ENCODE peak calls at places on chromosome 17, in six cellular contexts. M is testis, R is heart left ventricle, B is A549, F is lower leg skin, V is sigmoid colon. P is an unnamed sample.

GRCh38 chr17:16072031-16072430 is 72.4 kb downstream of the TTC19 start:
- DNase-seq in M (no peak), R (no peak), B (no peak), F (no peak), V (no peak), P (no peak)

GRCh38 chr17:79950711-79951110 is 85.0 kb downstream of the TBC1D16 start:
- DNase-seq in M (no peak), R (no peak), B (no peak), F (peak), V (peak), P (no peak)

GRCh38 chr17:37796081-37796480 is 51.2 kb upstream of the HNF1B start:
- DNase-seq in M (no peak), R (no peak), B (no peak), F (no peak), V (no peak), P (no peak)

GRCh38 chr17:63203652-63204051 is 237.6 kb downstream of the TANC2 start:
- DNase-seq in M (no peak), R (no peak), B (no peak), F (no peak), V (no peak), P (no peak)

GRCh38 chr17:63685021-63685420 is 14.9 kb downstream of the LIMD2 start:
- DNase-seq in M (no peak), R (no peak), B (no peak), F (no peak), V (peak), P (no peak)

GRCh38 chr17:5628262-5628661 is 44.0 kb upstream of the NLRP1 start:
- DNase-seq in M (no peak), R (no peak), B (no peak), F (no peak), V (no peak), P (no peak)

GRCh38 chr17:46872421-46872820 is 21.0 kb downstream of the WNT9B start:
- DNase-seq in M (no peak), R (no peak), B (no peak), F (no peak), V (no peak), P (no peak)

GRCh38 chr17:2157081-2157480 is 102.2 kb downstream of the HIC1 start:
- DNase-seq in M (no peak), R (no peak), B (no peak), F (peak), V (peak), P (no peak)

GRCh38 chr17:1783271-1783670 is 21.4 kb downstream of the SERPINF1 start:
- DNase-seq in M (peak), R (no peak), B (no peak), F (no peak), V (no peak), P (peak)

DNA sequence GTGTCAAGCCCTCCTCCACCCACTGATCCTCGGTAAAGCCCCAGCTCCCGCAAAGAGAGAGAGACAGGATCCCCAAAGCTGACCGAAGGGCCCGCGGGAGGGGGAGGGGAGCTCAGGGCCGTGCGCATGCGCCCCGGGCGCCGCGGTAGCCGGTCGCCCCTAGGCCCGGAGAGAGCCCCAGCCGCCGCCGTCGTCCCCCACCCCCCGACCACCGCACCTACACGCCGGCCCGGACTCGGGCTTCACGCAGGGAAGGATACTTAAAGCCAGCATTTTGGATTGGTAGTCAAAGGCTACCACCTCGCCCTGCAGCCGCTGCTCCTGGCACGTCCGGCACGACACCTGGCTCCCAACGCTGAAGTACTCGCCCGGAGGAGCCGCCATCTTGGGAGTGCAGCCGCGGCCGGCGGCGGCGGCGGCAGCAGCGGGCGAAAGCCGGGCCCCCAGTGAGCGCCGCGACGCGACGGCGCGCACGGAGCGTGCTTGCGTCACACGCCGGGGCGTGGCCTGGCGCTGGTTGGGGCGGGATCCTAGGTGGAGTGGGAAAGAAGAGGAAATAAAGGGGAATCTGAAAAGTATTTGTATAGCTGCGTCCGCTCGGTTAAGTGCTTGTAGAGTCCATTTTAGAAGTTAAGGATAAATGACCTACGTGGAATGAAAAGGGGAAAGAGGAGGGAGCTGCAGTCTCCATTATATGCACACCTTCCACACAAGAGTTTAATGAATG is at the start of gene LSM12:
- DNase-seq in M (peak), R (peak), B (peak), F (peak), V (peak), P (peak)
- TF ChIP-seq POLR2A in M (peak), R (peak), B (peak), F (no peak), V (peak), P (peak)

DNA sequence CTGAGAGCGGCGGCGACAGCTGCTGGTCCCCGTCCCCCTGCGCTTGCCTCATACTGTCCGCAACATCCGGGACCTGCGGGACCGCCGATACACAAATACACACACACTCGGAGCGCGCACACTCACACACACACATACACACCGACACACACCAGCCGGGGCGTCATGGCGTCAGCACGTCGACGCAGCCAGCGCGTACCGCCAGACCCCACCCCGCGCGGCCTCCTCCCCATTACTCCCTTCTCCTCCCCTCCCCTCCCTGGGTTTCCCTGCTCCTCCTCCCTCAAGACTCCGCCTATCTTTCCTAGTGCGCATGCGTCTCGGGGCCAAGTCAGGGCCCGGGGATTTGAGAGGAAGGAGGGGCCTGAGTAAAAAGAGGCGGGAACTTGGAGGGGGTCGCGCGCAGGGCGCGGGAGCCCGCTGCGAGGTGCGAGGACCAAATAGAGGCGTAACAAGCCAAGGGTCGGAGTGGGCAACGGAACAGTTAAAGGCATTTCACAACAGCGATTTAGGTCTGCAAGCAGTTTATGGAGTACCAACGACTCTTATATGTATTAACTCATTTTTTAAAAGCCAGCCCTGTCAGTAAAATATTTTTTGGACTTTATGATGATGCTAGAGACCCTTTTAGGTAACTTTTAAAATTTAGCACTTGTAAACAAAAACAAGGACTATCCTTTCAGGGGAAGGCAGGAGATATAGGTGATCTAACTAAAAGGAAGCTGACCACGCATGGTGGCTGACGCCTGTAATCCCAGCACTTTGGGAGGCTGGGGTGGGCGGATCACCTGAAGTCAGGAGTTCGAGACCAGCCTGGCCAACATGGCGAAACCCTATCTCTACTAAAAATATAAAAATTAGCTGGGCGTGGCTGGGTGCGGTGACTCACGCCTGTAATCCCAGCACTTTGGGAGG is at the start of gene SPOP:
- DNase-seq in M (peak), R (peak), B (peak), F (peak), V (peak), P (peak)
- TF ChIP-seq POLR2A in M (no peak), R (peak), B (peak), F (no peak), V (peak), P (peak)

DNA sequence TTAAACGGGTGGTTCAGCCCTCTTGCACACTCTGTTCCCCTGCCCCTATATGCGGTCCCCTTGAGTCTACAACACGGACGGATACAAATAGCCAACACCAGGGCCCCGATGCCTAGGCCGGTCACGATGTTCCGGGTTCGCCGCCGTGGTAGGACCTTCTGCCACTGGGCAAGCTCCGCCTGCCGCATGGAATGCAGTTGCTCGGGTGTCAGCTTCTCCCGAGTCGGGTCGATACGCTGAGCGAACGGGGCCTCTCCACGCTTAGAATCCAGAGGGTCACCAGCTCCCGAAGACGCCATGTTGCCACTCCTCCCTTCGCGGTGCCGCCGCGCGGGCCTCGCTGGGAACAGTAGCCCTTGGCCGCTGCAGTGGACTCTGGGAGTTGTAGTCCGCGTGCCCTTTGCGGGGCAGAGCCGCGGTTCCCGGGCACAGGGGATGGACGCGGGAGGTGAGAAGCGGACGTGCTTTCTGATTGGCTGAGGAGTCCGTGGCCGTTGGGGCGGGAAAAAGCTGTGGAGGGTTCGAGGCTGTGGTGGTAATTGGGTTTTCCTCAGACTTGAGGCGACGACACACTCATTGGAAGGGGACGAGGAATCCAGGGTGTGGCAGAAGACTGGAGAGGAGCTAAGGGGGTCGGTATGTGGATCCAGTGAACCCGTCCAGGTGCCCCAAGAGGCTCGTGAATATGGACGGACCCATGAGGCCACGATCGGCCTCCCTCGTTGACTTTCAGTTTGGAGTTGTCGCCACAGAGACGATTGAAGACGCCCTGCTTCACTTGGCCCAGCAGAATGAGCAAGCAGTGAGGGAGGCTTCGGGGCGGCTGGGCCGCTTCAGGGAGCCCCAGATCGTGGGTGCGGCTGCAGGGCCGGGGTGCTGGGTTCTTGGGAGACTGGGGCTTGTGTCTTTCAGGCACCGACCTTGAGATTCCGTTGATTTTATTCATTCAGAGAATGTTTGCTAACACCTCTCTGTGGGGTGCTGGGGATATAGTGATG is at the start of the genes CNTD1 and COA3:
- DNase-seq in M (peak), R (peak), B (peak), F (peak), V (peak), P (peak)
- TF ChIP-seq POLR2A in M (no peak), R (no peak), B (peak), F (no peak), V (peak), P (no peak)

DNA sequence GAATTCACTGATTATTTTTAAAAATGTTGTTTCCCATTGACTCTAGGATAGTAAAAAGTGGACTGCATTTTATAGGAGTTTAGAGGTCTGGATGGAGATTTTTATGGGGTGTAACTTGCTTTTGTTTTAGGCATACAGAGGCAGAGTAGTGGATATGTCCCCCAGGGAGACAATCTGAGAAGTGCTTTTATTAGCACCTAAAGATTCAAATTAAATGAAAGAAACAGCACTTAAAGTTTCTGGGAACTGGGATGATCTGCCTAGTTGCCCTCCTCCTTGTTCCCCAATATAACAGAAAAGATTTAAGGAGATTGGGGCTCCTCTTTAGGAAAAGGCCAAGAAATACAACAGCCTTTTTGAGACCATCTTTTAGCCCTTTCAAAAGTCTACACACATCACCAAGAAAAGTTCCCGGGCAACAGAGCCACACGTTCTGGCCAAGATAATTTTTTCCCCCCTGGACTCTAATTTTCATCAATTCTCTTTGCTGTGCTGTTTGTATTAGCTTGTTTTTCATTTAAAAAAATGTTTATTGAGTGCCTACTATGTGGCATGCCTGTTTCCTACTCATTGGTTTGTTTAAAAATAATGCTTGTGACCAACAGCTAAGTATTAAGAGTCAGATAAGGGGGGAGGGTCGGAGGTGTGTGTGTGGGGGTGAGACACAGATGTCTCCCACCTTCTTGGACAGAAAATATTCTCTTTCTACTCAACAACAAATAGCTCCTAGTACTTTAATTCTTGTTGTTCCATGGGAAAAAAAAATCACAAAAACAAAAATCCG is 2.4 kb upstream of the IGF2BP1 start:
- DNase-seq in M (no peak), R (no peak), B (peak), F (peak), V (no peak), P (no peak)
- TF ChIP-seq POLR2A in M (no peak), R (no peak), B (no peak), F (no peak), V (no peak), P (no peak)

GRCh38 chr17:72602517-72603345 is 481.9 kb downstream of the SOX9 start:
- DNase-seq in M (peak), R (no peak), B (peak), F (no peak), V (no peak), P (no peak)

GRCh38 chr17:72600934-72601333 is 480.1 kb downstream of the SOX9 start:
- DNase-seq in M (no peak), R (no peak), B (peak), F (no peak), V (no peak), P (no peak)

GRCh38 chr17:72597354-72598087 is 476.7 kb downstream of the SOX9 start:
- DNase-seq in M (no peak), R (no peak), B (no peak), F (no peak), V (no peak), P (no peak)

GRCh38 chr17:72598705-72599104 is 477.9 kb downstream of the SOX9 start:
- DNase-seq in M (no peak), R (no peak), B (no peak), F (no peak), V (no peak), P (no peak)

GRCh38 chr17:72599891-72600290 is 479.1 kb downstream of the SOX9 start:
- DNase-seq in M (no peak), R (no peak), B (no peak), F (no peak), V (no peak), P (no peak)
- TF ChIP-seq POLR2A in M (no peak), R (no peak), B (no peak), F (no peak), V (no peak), P (no peak)

GRCh38 chr17:48672340-48672739 is 46.2 kb upstream of the HOXB9 start:
- DNase-seq in M (no peak), R (no peak), B (no peak), F (no peak), V (no peak), P (no peak)
- TF ChIP-seq POLR2A in M (no peak), R (no peak), B (no peak), F (no peak), V (no peak), P (no peak)

DNA sequence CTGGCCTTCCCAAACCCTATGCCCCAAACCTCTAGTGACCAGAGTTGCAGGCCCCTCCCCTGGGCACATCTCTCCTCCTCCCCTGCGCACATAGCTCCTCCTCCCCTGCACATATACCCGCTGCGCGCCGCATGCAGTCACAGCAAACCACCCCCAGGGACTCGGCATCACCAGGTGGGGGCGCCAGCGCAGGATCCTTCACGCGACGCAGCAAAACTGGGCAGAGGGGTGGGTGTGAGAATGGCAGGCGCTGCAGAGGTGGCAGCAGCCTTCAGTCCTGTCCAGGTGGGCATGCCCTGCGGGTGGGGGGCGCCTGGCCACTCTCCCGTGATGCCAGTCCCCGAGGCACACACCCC is 5.6 kb downstream of the CORO6 start:
- DNase-seq in M (peak), R (peak), B (peak), F (peak), V (peak), P (peak)
- TF ChIP-seq POLR2A in M (no peak), R (no peak), B (peak), F (no peak), V (no peak), P (no peak)